ENCODE peak calls at places on chromosomes 11 and 22, in eight cellular contexts. O is GM23248; L is A549; P is pancreas; J is heart right ventricle; U is naive thymus-derived CD4-positive, alpha-beta T cell; S is small intestine; G is neural progenitor cell. V is an unnamed sample.

GRCh38 chr22:43077121-43077877 is 11.9 kb downstream of the TTLL1 start:
- DNase-seq in O (no peak), L (no peak), P (no peak), J (peak; percentile 34), U (no peak), S (peak; percentile 63), G (no peak), V (no peak)

GRCh38 chr11:131592152-131592551 is 221.7 kb downstream of the NTM start:
- DNase-seq in O (no peak), L (no peak), P (no peak), J (no peak), U (no peak), S (no peak), G (no peak), V (no peak)

GRCh38 chr11:47340980-47341775 is 11.3 kb downstream of the MYBPC3 start:
- DNase-seq in O (peak; percentile 34), L (no peak), P (peak; percentile 35), J (peak; percentile 13), U (no peak), S (no peak), G (no peak), V (no peak)

GRCh38 chr11:13193613-13194012 is 84.0 kb upstream of the BMAL1 start:
- DNase-seq in O (no peak), L (no peak), P (no peak), J (no peak), U (no peak), S (no peak), G (no peak), V (no peak)

GRCh38 chr11:131356201-131356600 is 14.2 kb upstream of the NTM start:
- DNase-seq in O (no peak), L (no peak), P (no peak), J (no peak), U (no peak), S (no peak), G (no peak), V (no peak)

GRCh38 chr22:30823015-30823370 is 128.3 kb downstream of the OSBP2 start:
- DNase-seq in O (peak; percentile 29), L (no peak), P (no peak), J (no peak), U (no peak), S (no peak), G (peak; percentile 66), V (peak; percentile 27)

GRCh38 chr11:665062-665706 is 28.1 kb downstream of the DRD4 start:
- DNase-seq in O (peak; percentile 51), L (no peak), P (no peak), J (no peak), U (no peak), S (no peak), G (no peak), V (no peak)

GRCh38 chr22:49957826-49958461 is 2.6 kb upstream of the PIM3 start:
- DNase-seq in O (no peak), L (no peak), P (peak; percentile 75), J (no peak), U (no peak), S (no peak), G (no peak), V (no peak)

GRCh38 chr22:19287889-19288288 is 3.6 kb downstream of the CLTCL1 start:
- DNase-seq in O (peak; percentile 91), L (no peak), P (no peak), J (no peak), U (no peak), S (no peak), G (no peak), V (no peak)

GRCh38 chr11:63906585-63906984 is 10.4 kb downstream of the RCOR2 start:
- DNase-seq in O (peak; percentile 46), L (no peak), P (no peak), J (no peak), U (peak; percentile 64), S (no peak), G (peak; percentile 52), V (no peak)

GRCh38 chr11:59174664-59175033 is 2.7 kb downstream of the DTX4 start:
- DNase-seq in O (peak; percentile 65), L (no peak), P (no peak), J (no peak), U (no peak), S (peak; percentile 94), G (no peak), V (no peak)

GRCh38 chr11:66747480-66747879 is 18.5 kb upstream of the SPTBN2 start:
- DNase-seq in O (no peak), L (no peak), P (no peak), J (no peak), U (no peak), S (no peak), G (no peak), V (no peak)

GRCh38 chr11:17528181-17528691 is 16.0 kb downstream of the USH1C start:
- DNase-seq in O (peak; percentile 71), L (peak; percentile 88), P (no peak), J (peak; percentile 47), U (peak; percentile 33), S (peak; percentile 63), G (peak; percentile 83), V (no peak)

GRCh38 chr11:20087118-20087521 is 73.2 kb downstream of the DBX1 start:
- DNase-seq in O (peak; percentile 34), L (no peak), P (no peak), J (no peak), U (no peak), S (no peak), G (no peak), V (no peak)

GRCh38 chr11:109123811-109124787 is 297.9 kb upstream of the C11orf87 start:
- DNase-seq in O (peak; percentile 30), L (no peak), P (peak; percentile 34), J (peak; percentile 57), U (no peak), S (no peak), G (no peak), V (no peak)

GRCh38 chr11:88402784-88403183 is 65.2 kb upstream of the CTSC start:
- DNase-seq in O (peak; percentile 75), L (no peak), P (no peak), J (no peak), U (no peak), S (no peak), G (no peak), V (no peak)

GRCh38 chr11:88508808-88509581 is 171.5 kb upstream of the CTSC start:
- DNase-seq in O (peak; percentile 56), L (no peak), P (peak; percentile 71), J (no peak), U (no peak), S (no peak), G (peak; percentile 57), V (peak; percentile 61)

GRCh38 chr11:69842746-69843528 is 23.7 kb upstream of the FGF3 start:
- DNase-seq in O (peak; percentile 19), L (no peak), P (no peak), J (no peak), U (no peak), S (no peak), G (no peak), V (no peak)

GRCh38 chr11:130817608-130817944 is 98.7 kb downstream of the SNX19 start:
- DNase-seq in O (peak; percentile 72), L (no peak), P (no peak), J (no peak), U (no peak), S (no peak), G (no peak), V (no peak)

GRCh38 chr11:126341760-126342161 is 13.7 kb upstream of the ST3GAL4 start:
- DNase-seq in O (peak; percentile 81), L (no peak), P (no peak), J (no peak), U (no peak), S (no peak), G (no peak), V (no peak)

GRCh38 chr11:114233755-114234154 is 62.4 kb upstream of the NNMT start:
- DNase-seq in O (no peak), L (no peak), P (no peak), J (no peak), U (no peak), S (no peak), G (peak; percentile 23), V (no peak)

DNA sequence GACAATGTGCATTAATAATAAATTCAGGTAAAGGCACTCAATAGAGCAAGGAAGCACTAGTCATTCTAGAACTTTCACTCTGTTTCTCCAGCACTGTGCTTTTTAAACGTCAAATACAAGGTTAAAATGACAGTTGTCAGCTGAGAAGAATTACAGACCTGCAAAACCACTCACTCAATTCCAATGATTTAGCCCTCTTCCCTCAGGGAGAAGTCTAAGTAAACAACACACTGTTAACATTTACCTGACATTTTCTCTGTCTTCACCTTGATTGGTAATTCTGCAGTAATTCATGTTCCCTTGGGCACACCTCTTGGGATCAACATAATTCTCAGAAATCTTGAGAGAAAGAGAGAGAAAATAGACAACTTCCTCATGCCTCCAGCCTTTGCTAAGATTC is 517.0 kb upstream of the FAT3 start:
- DNase-seq in O (no peak), L (no peak), P (no peak), J (no peak), U (no peak), S (no peak), G (no peak), V (no peak)
- H3K9me3 ChIP-seq in O (no peaks in the 10 kb centered on the region), L (no peaks in the 10 kb centered on the region), P (no peaks in the 10 kb centered on the region), J (no peaks in the 10 kb centered on the region), U (no peaks in the 10 kb centered on the region), S (no peaks in the 10 kb centered on the region), G (no peaks in the 10 kb centered on the region), V (no peaks in the 10 kb centered on the region)

GRCh38 chr22:35620624-35621245 is 3.6 kb upstream of the MB start:
- DNase-seq in O (peak; percentile 73), L (no peak), P (no peak), J (peak; percentile 74), U (no peak), S (no peak), G (peak; percentile 41), V (no peak)
- H3K4me1 ChIP-seq in O (no peaks in the 10 kb centered on the region), L (peaks cover 28% of the 10 kb centered on the region), P (peaks cover 10% of the 10 kb centered on the region), J (peaks cover 9% of the 10 kb centered on the region), U (no peaks in the 10 kb centered on the region), S (no peaks in the 10 kb centered on the region), G (peaks cover 23% of the 10 kb centered on the region), V (no peaks in the 10 kb centered on the region)

DNA sequence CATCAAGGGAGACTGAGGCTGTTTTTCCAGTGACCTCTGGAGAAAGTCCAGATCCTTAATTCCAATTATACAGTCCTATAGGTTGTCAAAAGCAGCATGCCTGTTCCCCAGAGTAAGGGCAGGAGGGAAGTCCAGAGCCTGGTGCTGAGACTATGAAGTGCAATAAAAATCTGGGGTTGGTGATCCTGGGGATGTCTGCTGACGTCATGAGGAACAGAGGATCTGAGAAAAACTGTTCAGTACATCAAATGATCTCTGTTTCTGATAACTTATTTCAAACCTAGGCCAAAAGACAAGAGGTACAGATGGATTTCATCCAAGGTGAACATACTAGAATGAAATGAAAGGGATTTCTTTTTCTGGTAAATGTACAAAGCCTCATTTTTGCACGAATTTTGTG is 12.1 kb downstream of the OR5W2 start:
- DNase-seq in O (no peak), L (no peak), P (no peak), J (no peak), U (no peak), S (no peak), G (no peak), V (no peak)
- H3K9me3 ChIP-seq in O (no peaks in the 10 kb centered on the region), L (no peaks in the 10 kb centered on the region), P (no peaks in the 10 kb centered on the region), J (no peaks in the 10 kb centered on the region), U (no peaks in the 10 kb centered on the region), S (no peaks in the 10 kb centered on the region), G (peaks cover 15% of the 10 kb centered on the region), V (no peaks in the 10 kb centered on the region)

DNA sequence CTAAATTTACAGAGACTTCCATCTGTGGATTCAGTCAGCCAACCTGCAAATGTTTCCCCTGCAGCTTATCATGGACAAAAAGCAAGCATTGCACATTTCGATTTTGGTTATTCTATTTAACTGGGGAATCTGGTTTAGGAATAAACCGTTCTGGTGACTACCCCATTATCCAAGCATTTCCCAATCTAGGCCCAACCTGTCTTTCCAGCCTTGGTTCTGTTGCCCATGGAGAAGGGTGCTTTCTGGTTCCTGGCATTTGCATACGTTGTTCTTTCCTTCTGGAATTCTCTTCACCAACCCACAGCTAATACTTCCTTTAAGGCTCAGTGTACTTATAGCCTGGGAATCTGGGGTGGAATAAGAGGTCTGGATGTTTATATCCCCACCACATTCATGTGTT is 1.4 kb upstream of the TMEM123 start:
- DNase-seq in O (no peak), L (no peak), P (no peak), J (no peak), U (no peak), S (no peak), G (no peak), V (no peak)
- H3K4me1 ChIP-seq in O (peaks cover 17% of the 10 kb centered on the region), L (peaks cover 76% of the 10 kb centered on the region), P (peaks cover 29% of the 10 kb centered on the region), J (peaks cover 3% of the 10 kb centered on the region), U (peaks cover 32% of the 10 kb centered on the region), S (peaks cover 3% of the 10 kb centered on the region), G (peaks cover 55% of the 10 kb centered on the region), V (no peaks in the 10 kb centered on the region)